ENCODE peak calls at places on chromosomes 11 and 22, in five cellular contexts. R is endodermal cell, M is heart right ventricle, H is left kidney, Q is GM10248. F is an unnamed sample.

GRCh38 chr22:41274856-41275255 is 11.1 kb downstream of the RANGAP1 start:
- DNase-seq in H (no peak), R (no peak), M (no peak), Q (no peak), F (no peak)

GRCh38 chr11:74566386-74566960 is 25.9 kb upstream of the POLD3 start:
- DNase-seq in Q (no peak), H (peak; percentile 37), M (no peak), R (no peak), F (no peak)

GRCh38 chr22:28139993-28140392 is 220.9 kb upstream of the PITPNB start:
- DNase-seq in R (no peak), H (peak; percentile 15), Q (no peak), M (no peak), F (no peak)

GRCh38 chr11:93775289-93775688 is 8.8 kb upstream of the MED17 start:
- DNase-seq in Q (no peak), R (peak; percentile 85), M (no peak), H (peak; percentile 26), F (peak; percentile 59)

GRCh38 chr11:114111369-114112042 is 52.0 kb downstream of the ZBTB16 start:
- DNase-seq in R (no peak), M (no peak), Q (no peak), H (peak; percentile 37), F (no peak)

GRCh38 chr11:24779791-24780190 is 282.9 kb downstream of the LUZP2 start:
- DNase-seq in R (peak; percentile 50), M (no peak), H (no peak), Q (no peak), F (peak; percentile 50)

GRCh38 chr11:119779195-119780071 is 50.4 kb upstream of the NECTIN1 start:
- DNase-seq in R (no peak), M (peak; percentile 66), Q (no peak), H (peak; percentile 15), F (no peak)

GRCh38 chr11:62431171-62431895 is 12.5 kb downstream of the SCGB1A1 start:
- DNase-seq in M (no peak), Q (no peak), R (no peak), H (no peak), F (no peak)

GRCh38 chr22:40616578-40616977 is 19.9 kb downstream of the MRTFA start:
- DNase-seq in Q (no peak), M (no peak), R (no peak), H (no peak), F (no peak)